ENCODE peak calls at places on chromosomes 11 and 22, in seven cellular contexts. N, C, B, O, K, D and W are unnamed samples.

GRCh38 chr22:43923191-43923590 is 414 bp upstream of the PNPLA3 start:
- DNase-seq in D (no peak), N (no peak), O (peak), C (no peak), B (no peak), K (no peak), W (no peak)

GRCh38 chr11:117819096-117820040 is 5.2 kb downstream of the FXYD2 start:
- DNase-seq in N (peak), K (peak), B (peak), D (peak), O (peak), C (peak), W (peak)

GRCh38 chr11:126597041-126597440 is 241.6 kb downstream of the ST3GAL4 start:
- DNase-seq in N (no peak), B (no peak), O (no peak), D (no peak), C (no peak), K (no peak), W (no peak)

GRCh38 chr22:26798433-26799065 is 141.2 kb downstream of the MIAT start:
- DNase-seq in C (no peak), O (no peak), B (no peak), N (no peak), D (no peak), K (no peak), W (no peak)

GRCh38 chr11:81222491-81222890 is 1511.2 kb downstream of the FAM181B start:
- DNase-seq in O (no peak), B (no peak), N (no peak), K (no peak), D (no peak), C (no peak), W (no peak)

GRCh38 chr11:113862430-113862829 is 12.9 kb downstream of the USP28 start:
- DNase-seq in N (no peak), O (peak), B (no peak), K (no peak), C (no peak), D (no peak), W (no peak)

GRCh38 chr22:37204045-37204655 is 8.1 kb downstream of the SSTR3 start:
- DNase-seq in C (no peak), O (no peak), B (no peak), K (no peak), N (no peak), D (no peak), W (no peak)

GRCh38 chr22:31488988-31489617 is 539 bp downstream of the EIF4ENIF1 start:
- DNase-seq in C (no peak), K (no peak), D (peak), O (peak), N (no peak), B (no peak), W (no peak)

GRCh38 chr11:128522943-128523518 is 64.3 kb downstream of the ETS1 start:
- DNase-seq in C (no peak), O (no peak), D (no peak), N (no peak), K (no peak), B (no peak), W (no peak)

GRCh38 chr22:38736257-38736570 is 19.6 kb downstream of the SUN2 start:
- DNase-seq in D (no peak), C (no peak), K (no peak), B (no peak), O (no peak), N (no peak), W (no peak)

GRCh38 chr22:32206774-32207758 is 2.2 kb upstream of the RFPL2 start:
- DNase-seq in K (no peak), N (peak), D (peak), O (peak), C (no peak), B (no peak), W (no peak)

GRCh38 chr11:134261626-134262488 is 8.5 kb downstream of the ACAD8 start:
- DNase-seq in B (no peak), C (no peak), D (no peak), K (no peak), O (peak), N (peak), W (no peak)

GRCh38 chr22:31681625-31682345 is 19.8 kb upstream of the PISD start:
- DNase-seq in D (no peak), C (no peak), K (no peak), B (no peak), O (peak), N (no peak), W (no peak)

GRCh38 chr22:22094921-22095320 is 112.3 kb upstream of the TOP3B start:
- DNase-seq in O (peak), C (no peak), D (no peak), K (no peak), N (no peak), B (no peak), W (peak)

GRCh38 chr22:50059185-50059880 is 1.2 kb upstream of the TTLL8 start:
- DNase-seq in D (no peak), C (no peak), K (peak), O (no peak), B (no peak), N (no peak), W (no peak)

GRCh38 chr22:47713880-47714452 is 951.5 kb downstream of the TBC1D22A start:
- DNase-seq in O (no peak), D (no peak), C (no peak), K (no peak), N (no peak), B (no peak), W (no peak)

GRCh38 chr22:45319319-45319675 is 9.6 kb downstream of the FAM118A start:
- DNase-seq in O (peak), C (no peak), K (no peak), N (no peak), B (no peak), D (no peak), W (peak)

GRCh38 chr11:35748644-35749043 is 86.1 kb downstream of the TRIM44 start:
- DNase-seq in K (no peak), O (no peak), N (no peak), C (no peak), D (no peak), B (no peak), W (no peak)

GRCh38 chr11:129458756-129459535 is 83.3 kb downstream of the BARX2 start:
- DNase-seq in N (no peak), K (no peak), O (no peak), B (no peak), D (no peak), C (no peak), W (no peak)

GRCh38 chr22:45425101-45425500 is 11.6 kb downstream of the RIBC2 start:
- DNase-seq in B (no peak), D (peak), C (no peak), K (no peak), N (no peak), O (no peak), W (no peak)

GRCh38 chr11:32068134-32068533 is 22.7 kb upstream of the RCN1 start:
- DNase-seq in B (no peak), D (no peak), N (no peak), C (no peak), K (no peak), O (peak), W (no peak)

GRCh38 chr22:33116846-33117547 is 58.8 kb upstream of the SYN3 start:
- DNase-seq in D (no peak), O (no peak), B (no peak), N (no peak), K (no peak), C (no peak), W (no peak)

GRCh38 chr11:13963169-13963948 is 836 bp downstream of the SPON1 start:
- DNase-seq in O (no peak), K (no peak), C (no peak), N (peak), B (no peak), D (peak), W (no peak)

GRCh38 chr22:27461470-27461869 is 340.1 kb downstream of the MN1 start:
- DNase-seq in K (peak), N (no peak), C (peak), B (no peak), O (peak), D (no peak), W (peak)

GRCh38 chr11:1461806-1462455 is 24.6 kb downstream of the MOB2 start:
- DNase-seq in D (no peak), C (no peak), B (no peak), K (no peak), N (no peak), O (no peak), W (no peak)

GRCh38 chr11:132408877-132409276 is 1038.5 kb downstream of the NTM start:
- DNase-seq in K (no peak), O (no peak), C (no peak), B (peak), D (no peak), N (no peak), W (no peak)

GRCh38 chr11:45751430-45751829 is 53.5 kb upstream of the SLC35C1 start:
- DNase-seq in K (no peak), N (peak), C (no peak), B (no peak), O (no peak), D (no peak), W (no peak)

GRCh38 chr11:7667460-7667859 is 5.8 kb downstream of the CYB5R2 start:
- DNase-seq in K (no peak), D (no peak), N (no peak), O (peak), B (no peak), C (no peak), W (no peak)

GRCh38 chr11:70574725-70575347 is 176.5 kb downstream of the CTTN start:
- DNase-seq in D (no peak), K (no peak), N (no peak), O (no peak), B (no peak), C (no peak), W (no peak)

GRCh38 chr11:73178092-73178539 is 36.0 kb upstream of the FCHSD2 start:
- DNase-seq in D (peak), O (peak), K (peak), N (peak), C (no peak), B (peak), W (peak)

GRCh38 chr11:128688896-128689546 is 4.9 kb upstream of the FLI1 start:
- DNase-seq in N (no peak), K (no peak), O (no peak), D (no peak), B (no peak), C (no peak), W (no peak)

GRCh38 chr11:2260491-2261364 is 9.7 kb downstream of the ASCL2 start:
- DNase-seq in O (no peak), N (no peak), K (no peak), B (no peak), C (no peak), D (peak), W (no peak)

GRCh38 chr22:45082795-45083194 is 73.0 kb upstream of the PHF21B start:
- DNase-seq in K (no peak), B (no peak), C (no peak), N (no peak), D (no peak), O (no peak), W (no peak)

GRCh38 chr11:7384691-7385090 is 100.6 kb upstream of the OLFML1 start:
- DNase-seq in O (no peak), K (no peak), C (no peak), D (no peak), B (no peak), N (no peak), W (no peak)

GRCh38 chr22:20218320-20218872 is 49.7 kb downstream of the RTN4R start:
- DNase-seq in B (no peak), K (no peak), C (no peak), O (no peak), N (no peak), D (no peak), W (no peak)

GRCh38 chr11:130771708-130772107 is 144.6 kb downstream of the SNX19 start:
- DNase-seq in C (no peak), K (no peak), N (no peak), O (peak), D (no peak), B (no peak), W (no peak)